ENCODE peak calls at places on chromosomes 5 and 9, in six cellular contexts. O is mucosa of gallbladder; I is activated naive CD8-positive, alpha-beta T cell treated with anti-CD3 and anti-CD28 coated beads for 36 hours; Q is brain microvascular endothelial cell; D is sciatic nerve; A is pancreas. E is an unnamed sample.
A peak's percentile ranks its signal among the peaks of the same experiment; 100 is the strongest.

GRCh38 chr5:32163053-32163452 is 11.1 kb downstream of the GOLPH3 start:
- DNase-seq in O (no peak), I (no peak), Q (no peak), D (no peak), A (no peak), E (no peak)

GRCh38 chr5:102753889-102754498 is 1.1 kb upstream of the PAM start:
- DNase-seq in O (no peak), D (no peak), A (peak; percentile 48), Q (no peak), I (peak; percentile 18), E (no peak)

GRCh38 chr9:130106860-130107848 is 53.4 kb downstream of the GPR107 start:
- DNase-seq in Q (peak; percentile 81), A (peak; percentile 88), O (peak; percentile 87), D (peak; percentile 95), I (peak; percentile 69), E (peak; percentile 94)

GRCh38 chr9:112535811-112536210 is 49.2 kb downstream of the KIAA1958 start:
- DNase-seq in Q (peak; percentile 62), O (no peak), A (no peak), D (no peak), I (no peak), E (no peak)

GRCh38 chr9:81671880-81672280 is 17.5 kb downstream of the TLE1 start:
- DNase-seq in D (peak; percentile 89), I (no peak), A (peak; percentile 62), O (peak; percentile 82), Q (no peak), E (peak; percentile 99)

GRCh38 chr9:37565661-37566618 is 10.2 kb downstream of the FBXO10 start:
- DNase-seq in O (no peak), Q (no peak), I (no peak), A (no peak), D (no peak), E (no peak)

GRCh38 chr9:22454021-22454420 is 7.4 kb downstream of the DMRTA1 start:
- DNase-seq in D (no peak), O (no peak), Q (no peak), I (no peak), A (no peak), E (no peak)

GRCh38 chr5:29972597-29972996 is 1220.9 kb upstream of the CDH6 start:
- DNase-seq in I (no peak), O (no peak), A (no peak), Q (no peak), D (no peak), E (no peak)

GRCh38 chr5:56543431-56544385 is 271.6 kb upstream of the MAP3K1 start:
- DNase-seq in D (no peak), A (no peak), I (no peak), Q (peak; percentile 19), O (no peak), E (no peak)

GRCh38 chr5:67908145-67908765 is 307.3 kb upstream of the PIK3R1 start:
- DNase-seq in Q (no peak), I (no peak), D (no peak), O (no peak), A (no peak), E (no peak)

GRCh38 chr5:159412284-159413046 is 82.2 kb upstream of the IL12B start:
- DNase-seq in I (peak; percentile 79), D (no peak), A (no peak), O (peak; percentile 16), Q (no peak), E (no peak)

GRCh38 chr9:130824079-130824478 is 11.0 kb upstream of the ABL1 start:
- DNase-seq in D (no peak), O (no peak), A (no peak), I (no peak), Q (no peak), E (no peak)

GRCh38 chr9:16406536-16407225 is 463.8 kb downstream of the BNC2 start:
- DNase-seq in O (no peak), A (no peak), I (no peak), D (no peak), Q (no peak), E (no peak)

GRCh38 chr5:135559342-135559741 is 19.4 kb downstream of the CXCL14 start:
- DNase-seq in O (no peak), I (no peak), D (no peak), A (no peak), Q (peak; percentile 18), E (peak; percentile 9)

GRCh38 chr5:179312557-179313235 is 32.6 kb downstream of the ADAMTS2 start:
- DNase-seq in A (peak; percentile 25), Q (no peak), O (no peak), I (no peak), D (peak; percentile 25), E (no peak)

GRCh38 chr5:135537745-135538144 is 2.0 kb upstream of the NEUROG1 start:
- DNase-seq in Q (no peak), D (no peak), A (no peak), I (no peak), O (no peak), E (no peak)

GRCh38 chr5:139141841-139142240 is 56.3 kb downstream of the SIL1 start:
- DNase-seq in D (peak; percentile 78), I (no peak), O (peak; percentile 75), A (peak; percentile 67), Q (peak; percentile 79), E (peak; percentile 85)

GRCh38 chr9:113481176-113481805 is 17.8 kb downstream of the RGS3 start:
- DNase-seq in A (no peak), D (peak; percentile 45), Q (no peak), I (no peak), O (no peak), E (peak; percentile 52)

GRCh38 chr5:2415678-2416077 is 335.8 kb downstream of the IRX2 start:
- DNase-seq in Q (no peak), A (no peak), D (no peak), I (no peak), O (no peak), E (no peak)

E was measured in sigmoid colon.